ENCODE peak calls at places on chromosomes 12 and 14, in four cellular contexts. N is fibroblast of lung, A is cardiac muscle cell, J is stomach. L is an unnamed sample.

GRCh38 chr12:53365245-53365904 is 14.6 kb upstream of the SP1 start:
- DNase-seq in N (no peak), A (no peak), J (no peak), L (peak)

GRCh38 chr12:91622981-91623380 is 440.4 kb upstream of the DCN start:
- DNase-seq in N (no peak), A (no peak), J (no peak), L (no peak)

GRCh38 chr12:66944365-66944764 is 265.5 kb upstream of the GRIP1 start:
- DNase-seq in N (no peak), A (no peak), J (no peak), L (no peak)

GRCh38 chr12:104083769-104084475 is 19.6 kb downstream of the HCFC2 start:
- DNase-seq in N (no peak), A (no peak), J (no peak), L (no peak)

GRCh38 chr12:116735951-116736599 is 1.8 kb downstream of the SPRING1 start:
- DNase-seq in N (no peak), A (no peak), J (peak), L (no peak)

GRCh38 chr12:95857151-95857550 is 1.6 kb upstream of the SNRPF start:
- DNase-seq in N (no peak), A (no peak), J (no peak), L (no peak)

GRCh38 chr14:104563191-104563741 is 16.3 kb upstream of the C14orf180 start:
- DNase-seq in N (no peak), A (no peak), J (no peak), L (no peak)

GRCh38 chr12:57309420-57309819 is 58.4 kb upstream of the STAC3 start:
- DNase-seq in N (peak), A (no peak), J (no peak), L (peak)

GRCh38 chr12:9793774-9794395 is 33.2 kb upstream of the CD69 start:
- DNase-seq in N (no peak), A (no peak), J (no peak), L (no peak)

GRCh38 chr14:61338457-61338856 is 17.1 kb downstream of the PRKCH start:
- DNase-seq in N (no peak), A (no peak), J (no peak), L (no peak)

GRCh38 chr14:61337893-61338292 is 16.5 kb downstream of the PRKCH start:
- DNase-seq in N (no peak), A (no peak), J (peak), L (no peak)

GRCh38 chr14:61335049-61335448 is 13.7 kb downstream of the PRKCH start:
- DNase-seq in N (no peak), A (no peak), J (no peak), L (no peak)

GRCh38 chr14:61334197-61334701 is 12.9 kb downstream of the PRKCH start:
- DNase-seq in N (no peak), A (peak), J (no peak), L (no peak)

GRCh38 chr14:61335876-61336275 is 14.5 kb downstream of the PRKCH start:
- DNase-seq in N (no peak), A (no peak), J (no peak), L (no peak)
- H3K4me3 ChIP-seq in N (no peak), A (no peak), J (no peak), L (no peak)

GRCh38 chr12:56081393-56082347 is 1.7 kb downstream of the ERBB3 start:
- DNase-seq in N (no peak), A (peak), J (peak), L (no peak)
- H3K4me3 ChIP-seq in N (no peak), A (peak), J (peak), L (peak)

GRCh38 chr12:46804054-46804453 is 21.7 kb downstream of the SLC38A4 start:
- DNase-seq in N (no peak), A (no peak), J (no peak), L (no peak)
- H3K4me3 ChIP-seq in N (no peak), A (no peak), J (no peak), L (no peak)

GRCh38 chr14:36655054-36655381 is 6.6 kb upstream of the PAX9 start:
- DNase-seq in N (no peak), A (no peak), J (no peak), L (no peak)

GRCh38 chr14:36656769-36657408 is 4.8 kb upstream of the PAX9 start:
- DNase-seq in N (peak), A (no peak), J (no peak), L (no peak)

GRCh38 chr14:36657409-36658090 is 4.1 kb upstream of the PAX9 start:
- DNase-seq in N (no peak), A (no peak), J (no peak), L (no peak)

GRCh38 chr14:36655571-36655962 is 6.1 kb upstream of the PAX9 start:
- DNase-seq in N (no peak), A (no peak), J (no peak), L (no peak)

GRCh38 chr14:36655963-36656768 is 5.5 kb upstream of the PAX9 start:
- DNase-seq in N (no peak), A (peak), J (no peak), L (peak)
- H3K4me3 ChIP-seq in N (no peak), A (peak), J (peak), L (peak)

DNA sequence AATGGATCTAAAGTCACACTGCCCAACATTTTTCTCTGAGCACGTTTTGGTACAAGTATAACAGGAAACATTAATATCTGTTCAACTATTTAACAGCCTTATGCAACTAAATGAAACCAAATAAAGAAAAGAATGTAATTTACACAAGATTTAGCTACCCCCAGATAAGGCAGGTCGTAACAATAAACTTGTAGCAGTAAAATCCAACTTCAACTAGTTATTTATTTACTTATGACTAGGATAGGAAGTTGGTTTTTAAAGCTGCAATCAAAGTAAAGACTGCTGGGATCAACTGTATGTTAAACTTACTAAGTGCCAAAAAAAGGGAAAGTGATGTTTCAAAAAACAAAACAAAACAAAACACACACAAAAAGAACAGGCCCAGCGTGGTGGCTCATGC is 30.9 kb downstream of the FERMT2 start:
- DNase-seq in N (peak), A (no peak), J (no peak), L (peak)
- H3K4me3 ChIP-seq in N (no peak), A (no peak), J (no peak), L (no peak)

DNA sequence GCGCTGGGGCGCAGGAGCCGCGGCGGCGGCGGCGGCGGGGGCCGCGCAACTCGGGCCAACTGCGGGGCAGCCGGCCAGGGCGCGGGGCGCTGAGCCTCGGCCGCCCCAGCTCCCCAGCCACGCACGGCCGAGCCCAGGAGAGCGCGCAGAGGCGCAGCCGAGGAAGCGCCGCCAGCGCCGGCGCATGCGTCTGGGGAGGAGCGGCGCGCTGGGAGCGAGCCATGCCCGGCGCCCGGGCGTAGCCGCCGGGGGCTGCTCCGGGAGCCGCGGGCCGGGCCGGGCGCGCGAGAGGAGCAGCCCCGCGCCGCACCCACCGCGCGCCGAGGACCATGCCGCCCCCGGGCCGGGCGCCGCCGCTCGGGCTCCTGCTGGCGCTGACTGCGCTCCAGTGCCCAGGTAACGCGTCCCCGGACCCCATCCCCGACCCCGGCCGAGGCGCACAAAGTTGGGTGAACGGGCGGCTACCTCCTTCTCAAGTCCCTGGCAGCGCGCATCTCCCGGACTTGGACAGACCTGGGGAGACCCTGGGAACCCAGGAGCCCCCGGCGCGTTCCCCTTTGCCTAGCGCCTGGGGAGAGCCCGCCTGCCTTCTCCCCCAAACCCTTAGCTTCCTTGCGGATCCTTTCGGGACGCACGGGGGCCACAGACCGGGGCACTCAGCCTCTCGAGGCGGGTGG is 121.4 kb downstream of the AACS start:
- DNase-seq in N (peak), A (no peak), J (no peak), L (no peak)
- H3K4me3 ChIP-seq in N (no peak), A (peak), J (peak), L (peak)

L was measured in bronchial epithelial cell.